ENCODE peak calls at places on chromosomes 16 and 17, in six cellular contexts. B is skeletal muscle cell, T is NCI-H1436 treated with DMSO at 0.1 percent for 48 hours, Q is iPS DF 6.9, U is GM04504, Z is iris pigment epithelial cell. W is an unnamed sample.
A peak's percentile ranks its signal among the peaks of the same experiment; 100 is the strongest.

GRCh38 chr16:12567602-12568001 is 236.1 kb downstream of the CPPED1 start:
- DNase-seq in B (no peak), T (no peak), Q (no peak), U (no peak), Z (no peak), W (no peak)

GRCh38 chr16:84104231-84104630 is 12.5 kb downstream of the MBTPS1 start:
- DNase-seq in B (no peak), T (no peak), U (no peak), Z (no peak), Q (no peak), W (no peak)

GRCh38 chr17:66494023-66494803 is 191.8 kb downstream of the PRKCA start:
- DNase-seq in T (peak; percentile 41), Q (no peak), U (peak; percentile 83), B (peak; percentile 88), Z (peak; percentile 93), W (peak; percentile 67)

GRCh38 chr16:10501016-10501607 is 79.3 kb downstream of the EMP2 start:
- DNase-seq in B (no peak), Z (no peak), U (no peak), Q (no peak), T (no peak), W (no peak)

GRCh38 chr16:14202697-14203096 is 131.6 kb downstream of the MRTFB start:
- DNase-seq in T (no peak), Q (no peak), U (no peak), B (no peak), Z (peak; percentile 25), W (no peak)

GRCh38 chr17:41510251-41511065 is 5.0 kb upstream of the KRT13 start:
- DNase-seq in Q (no peak), B (no peak), U (no peak), T (no peak), Z (no peak), W (no peak)

GRCh38 chr17:19448341-19449268 is 37.6 kb downstream of the RNF112 start:
- DNase-seq in U (peak; percentile 94), B (peak; percentile 88), Z (peak; percentile 99), Q (no peak), T (no peak), W (peak; percentile 90)

GRCh38 chr17:46179375-46179999 is 13.7 kb downstream of the KANSL1 start:
- DNase-seq in Q (no peak), B (no peak), T (no peak), U (no peak), Z (no peak), W (no peak)

GRCh38 chr17:5758651-5759050 is 174.3 kb upstream of the NLRP1 start:
- DNase-seq in Q (peak; percentile 60), T (no peak), B (no peak), Z (peak; percentile 81), U (no peak), W (no peak)

GRCh38 chr16:275041-275621 is 613 bp downstream of the RGS11 start:
- DNase-seq in Q (no peak), Z (no peak), T (no peak), U (no peak), B (no peak), W (no peak)

GRCh38 chr17:18314059-18314730 is 599 bp downstream of the TOP3A start:
- DNase-seq in U (no peak), T (no peak), B (no peak), Z (peak; percentile 39), Q (no peak), W (no peak)

GRCh38 chr16:6570520-6570919 is 762.1 kb upstream of the RBFOX1 start:
- DNase-seq in B (no peak), Q (no peak), T (no peak), U (no peak), Z (no peak), W (no peak)

GRCh38 chr17:73719588-73720071 is 75.4 kb upstream of the SDK2 start:
- DNase-seq in Z (no peak), T (no peak), U (no peak), Q (no peak), B (no peak), W (no peak)

GRCh38 chr17:72984145-72984924 is 108.2 kb downstream of the SLC39A11 start:
- DNase-seq in B (peak; percentile 86), U (peak; percentile 44), T (no peak), Z (peak; percentile 97), Q (no peak), W (no peak)

GRCh38 chr17:17098426-17099035 is 56.3 kb downstream of the MPRIP start:
- DNase-seq in Q (no peak), B (peak; percentile 24), T (no peak), U (no peak), Z (no peak), W (no peak)

GRCh38 chr17:63434951-63435571 is 11.0 kb downstream of the CYB561 start:
- DNase-seq in Q (no peak), U (peak; percentile 29), T (no peak), B (no peak), Z (peak; percentile 22), W (no peak)

GRCh38 chr16:4481526-4481925 is 5.3 kb downstream of the HMOX2 start:
- DNase-seq in Q (no peak), T (no peak), U (no peak), B (no peak), Z (no peak), W (no peak)

GRCh38 chr16:69818811-69819587 is 56.9 kb downstream of the WWP2 start:
- DNase-seq in B (no peak), Z (no peak), U (no peak), T (no peak), Q (no peak), W (no peak)

W was measured in fibroblast of the conjunctiva.